ENCODE peak calls at places on chromosomes 3 and 15, in seven cellular contexts. One of them, this sample, is unnamed.

GRCh38 chr3:196246612-196247308 is 30.4 kb downstream of the SLC51A start:
- DNase-seq in AG10803: peak; percentile 87
- DNase-seq in fibroblast of pulmonary artery: peak; percentile 31
- DNase-seq in GM06990: no peak
- DNase-seq in colonic mucosa: no peak
- DNase-seq in foreskin fibroblast: peak; percentile 18
- DNase-seq in fibroblast of the aortic adventitia: peak; percentile 54
- DNase-seq in this sample: peak; percentile 62

GRCh38 chr3:59816312-59816711 is 766.5 kb upstream of the CFAP20DC start:
- DNase-seq in colonic mucosa: no peak
- DNase-seq in AG10803: no peak
- DNase-seq in foreskin fibroblast: no peak
- DNase-seq in fibroblast of pulmonary artery: no peak
- DNase-seq in GM06990: no peak
- DNase-seq in fibroblast of the aortic adventitia: no peak
- DNase-seq in this sample: no peak

GRCh38 chr15:98150084-98150483 is 189.6 kb downstream of the ARRDC4 start:
- DNase-seq in AG10803: no peak
- DNase-seq in fibroblast of pulmonary artery: no peak
- DNase-seq in GM06990: no peak
- DNase-seq in fibroblast of the aortic adventitia: no peak
- DNase-seq in foreskin fibroblast: no peak
- DNase-seq in colonic mucosa: no peak
- DNase-seq in this sample: no peak

GRCh38 chr3:86937306-86937791 is 53.6 kb downstream of the VGLL3 start:
- DNase-seq in AG10803: peak; percentile 99
- DNase-seq in colonic mucosa: no peak
- DNase-seq in GM06990: no peak
- DNase-seq in foreskin fibroblast: peak; percentile 94
- DNase-seq in fibroblast of pulmonary artery: peak; percentile 72
- DNase-seq in fibroblast of the aortic adventitia: peak; percentile 95
- DNase-seq in this sample: peak; percentile 90

GRCh38 chr15:74674161-74674560 is 21.7 kb downstream of the EDC3 start:
- DNase-seq in fibroblast of the aortic adventitia: no peak
- DNase-seq in fibroblast of pulmonary artery: no peak
- DNase-seq in colonic mucosa: no peak
- DNase-seq in AG10803: no peak
- DNase-seq in foreskin fibroblast: no peak
- DNase-seq in GM06990: no peak
- DNase-seq in this sample: no peak

GRCh38 chr15:44028349-44028748 is 166.7 kb downstream of the FRMD5 start:
- DNase-seq in colonic mucosa: no peak
- DNase-seq in AG10803: no peak
- DNase-seq in GM06990: no peak
- DNase-seq in fibroblast of pulmonary artery: peak; percentile 25
- DNase-seq in foreskin fibroblast: peak; percentile 33
- DNase-seq in fibroblast of the aortic adventitia: no peak
- DNase-seq in this sample: no peak

GRCh38 chr3:17076940-17077605 is 192.3 kb downstream of the PLCL2 start:
- DNase-seq in AG10803: no peak
- DNase-seq in foreskin fibroblast: no peak
- DNase-seq in fibroblast of the aortic adventitia: no peak
- DNase-seq in GM06990: no peak
- DNase-seq in fibroblast of pulmonary artery: no peak
- DNase-seq in colonic mucosa: no peak
- DNase-seq in this sample: no peak

GRCh38 chr3:62873672-62874397 is 1.4 kb downstream of the CADPS start:
- DNase-seq in fibroblast of pulmonary artery: no peak
- DNase-seq in GM06990: peak; percentile 12
- DNase-seq in fibroblast of the aortic adventitia: no peak
- DNase-seq in foreskin fibroblast: peak; percentile 57
- DNase-seq in colonic mucosa: peak; percentile 67
- DNase-seq in AG10803: peak; percentile 13
- DNase-seq in this sample: no peak

GRCh38 chr3:137148406-137148805 is 190.6 kb downstream of the IL20RB start:
- DNase-seq in GM06990: no peak
- DNase-seq in fibroblast of pulmonary artery: no peak
- DNase-seq in foreskin fibroblast: no peak
- DNase-seq in AG10803: no peak
- DNase-seq in fibroblast of the aortic adventitia: no peak
- DNase-seq in colonic mucosa: no peak
- DNase-seq in this sample: no peak

GRCh38 chr3:137148917-137149316 is 191.1 kb downstream of the IL20RB start:
- DNase-seq in AG10803: no peak
- DNase-seq in colonic mucosa: no peak
- DNase-seq in foreskin fibroblast: no peak
- DNase-seq in fibroblast of the aortic adventitia: no peak
- DNase-seq in fibroblast of pulmonary artery: no peak
- DNase-seq in GM06990: no peak
- DNase-seq in this sample: no peak

DNA sequence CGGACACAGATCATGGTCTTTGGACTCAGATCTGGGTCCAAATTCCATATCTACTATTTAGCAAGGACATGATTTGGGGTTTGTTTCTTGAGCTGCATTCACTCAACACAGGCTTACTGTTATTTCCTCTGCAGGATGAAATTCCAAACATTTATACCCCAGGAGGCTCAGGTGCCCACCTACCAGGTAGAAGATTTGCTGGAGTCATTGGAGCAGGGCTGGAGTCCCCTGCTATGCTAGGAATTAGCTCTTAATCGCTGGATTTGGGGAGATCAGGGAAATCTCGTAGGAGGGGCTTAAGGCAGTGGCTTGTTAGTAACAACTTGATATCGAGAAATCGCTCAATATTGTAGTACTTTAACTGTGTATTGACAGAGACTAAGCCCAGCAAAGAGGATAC is 193.0 kb downstream of the IL20RB start:
- DNase-seq in GM06990: no peak
- DNase-seq in AG10803: no peak
- DNase-seq in foreskin fibroblast: no peak
- DNase-seq in fibroblast of the aortic adventitia: no peak
- DNase-seq in fibroblast of pulmonary artery: no peak
- DNase-seq in colonic mucosa: no peak
- DNase-seq in this sample: no peak
- TF ChIP-seq CTCF in GM06990: no peak
- TF ChIP-seq CTCF in AG10803: no peak
- TF ChIP-seq CTCF in foreskin fibroblast: no peak
- TF ChIP-seq CTCF in fibroblast of the aortic adventitia: no peak
- TF ChIP-seq CTCF in fibroblast of pulmonary artery: no peak
- TF ChIP-seq CTCF in colonic mucosa: no peak
- TF ChIP-seq CTCF in this sample: no peak

GRCh38 chr3:45595364-45596154 is 1.0 kb downstream of the LIMD1 start:
- DNase-seq in fibroblast of pulmonary artery: no peak
- DNase-seq in AG10803: no peak
- DNase-seq in foreskin fibroblast: peak; percentile 49
- DNase-seq in colonic mucosa: peak; percentile 76
- DNase-seq in GM06990: peak; percentile 60
- DNase-seq in fibroblast of the aortic adventitia: peak; percentile 43
- DNase-seq in this sample: no peak
- H3K4me3 ChIP-seq in fibroblast of pulmonary artery: peak overlapping the region; percentile 35
- H3K4me3 ChIP-seq in AG10803: peak overlapping the region; percentile 74
- H3K4me3 ChIP-seq in foreskin fibroblast: peak overlapping the region; percentile 65
- H3K4me3 ChIP-seq in colonic mucosa: peak overlapping the region; percentile 78
- H3K4me3 ChIP-seq in GM06990: peak overlapping the region; percentile 88
- H3K4me3 ChIP-seq in fibroblast of the aortic adventitia: peak overlapping the region; percentile 74
- H3K4me3 ChIP-seq in this sample: peak overlapping the region; percentile 11

GRCh38 chr3:192916455-192917257 is 1.0 kb downstream of the MB21D2 start:
- DNase-seq in fibroblast of the aortic adventitia: peak; percentile 74
- DNase-seq in colonic mucosa: peak; percentile 73
- DNase-seq in fibroblast of pulmonary artery: peak; percentile 70
- DNase-seq in AG10803: peak; percentile 76
- DNase-seq in foreskin fibroblast: peak; percentile 85
- DNase-seq in GM06990: peak; percentile 81
- DNase-seq in this sample: peak; percentile 75
- TF ChIP-seq CTCF in fibroblast of the aortic adventitia: no peak
- TF ChIP-seq CTCF in colonic mucosa: no peak
- TF ChIP-seq CTCF in fibroblast of pulmonary artery: no peak
- TF ChIP-seq CTCF in AG10803: no peak
- TF ChIP-seq CTCF in foreskin fibroblast: no peak
- TF ChIP-seq CTCF in GM06990: peak; percentile 25
- TF ChIP-seq CTCF in this sample: no peak

DNA sequence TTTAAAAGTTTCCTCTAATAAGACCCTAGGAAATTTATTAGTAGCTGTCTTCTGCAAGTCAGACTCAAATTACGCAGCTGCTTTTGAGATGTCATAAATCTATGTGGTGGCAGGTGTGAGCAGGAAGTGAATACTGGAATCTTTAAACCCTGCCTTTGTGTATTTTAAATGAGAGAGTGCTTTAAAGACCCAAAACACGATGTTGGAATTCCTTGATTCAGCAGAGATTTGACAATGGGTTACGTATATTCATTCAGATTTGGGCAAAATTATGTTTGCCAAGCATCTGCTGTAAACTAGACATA is 160.1 kb downstream of the RBMS3 start:
- DNase-seq in fibroblast of the aortic adventitia: no peak
- DNase-seq in colonic mucosa: no peak
- DNase-seq in fibroblast of pulmonary artery: no peak
- DNase-seq in foreskin fibroblast: no peak
- DNase-seq in GM06990: no peak
- DNase-seq in AG10803: no peak
- DNase-seq in this sample: no peak
- H3K4me3 ChIP-seq in fibroblast of the aortic adventitia: no peak overlapping the region
- H3K4me3 ChIP-seq in colonic mucosa: no peak overlapping the region
- H3K4me3 ChIP-seq in fibroblast of pulmonary artery: no peak overlapping the region
- H3K4me3 ChIP-seq in foreskin fibroblast: no peak overlapping the region
- H3K4me3 ChIP-seq in GM06990: no peak overlapping the region
- H3K4me3 ChIP-seq in AG10803: no peak overlapping the region
- H3K4me3 ChIP-seq in this sample: no peak overlapping the region

GRCh38 chr3:27561591-27561990 is 77.4 kb upstream of the SLC4A7 start:
- DNase-seq in GM06990: no peak
- DNase-seq in foreskin fibroblast: no peak
- DNase-seq in colonic mucosa: no peak
- DNase-seq in AG10803: no peak
- DNase-seq in fibroblast of pulmonary artery: no peak
- DNase-seq in fibroblast of the aortic adventitia: no peak
- DNase-seq in this sample: no peak
- TF ChIP-seq CTCF in GM06990: no peak
- TF ChIP-seq CTCF in foreskin fibroblast: no peak
- TF ChIP-seq CTCF in colonic mucosa: no peak
- TF ChIP-seq CTCF in AG10803: no peak
- TF ChIP-seq CTCF in fibroblast of pulmonary artery: no peak
- TF ChIP-seq CTCF in fibroblast of the aortic adventitia: no peak
- TF ChIP-seq CTCF in this sample: no peak

GRCh38 chr3:13040381-13041074 is 32.7 kb downstream of the IQSEC1 start:
- DNase-seq in foreskin fibroblast: no peak
- DNase-seq in AG10803: no peak
- DNase-seq in colonic mucosa: no peak
- DNase-seq in GM06990: peak; percentile 64
- DNase-seq in fibroblast of the aortic adventitia: no peak
- DNase-seq in fibroblast of pulmonary artery: no peak
- DNase-seq in this sample: no peak

GRCh38 chr3:13042932-13043275 is 30.3 kb downstream of the IQSEC1 start:
- DNase-seq in colonic mucosa: no peak
- DNase-seq in fibroblast of pulmonary artery: no peak
- DNase-seq in foreskin fibroblast: no peak
- DNase-seq in GM06990: no peak
- DNase-seq in AG10803: no peak
- DNase-seq in fibroblast of the aortic adventitia: no peak
- DNase-seq in this sample: no peak

GRCh38 chr3:13043656-13044055 is 29.6 kb downstream of the IQSEC1 start:
- DNase-seq in GM06990: no peak
- DNase-seq in fibroblast of pulmonary artery: no peak
- DNase-seq in fibroblast of the aortic adventitia: no peak
- DNase-seq in AG10803: no peak
- DNase-seq in foreskin fibroblast: no peak
- DNase-seq in colonic mucosa: no peak
- DNase-seq in this sample: no peak

GRCh38 chr3:13041113-13041776 is 32.0 kb downstream of the IQSEC1 start:
- DNase-seq in fibroblast of the aortic adventitia: no peak
- DNase-seq in fibroblast of pulmonary artery: no peak
- DNase-seq in foreskin fibroblast: no peak
- DNase-seq in GM06990: no peak
- DNase-seq in colonic mucosa: no peak
- DNase-seq in AG10803: no peak
- DNase-seq in this sample: no peak

DNA sequence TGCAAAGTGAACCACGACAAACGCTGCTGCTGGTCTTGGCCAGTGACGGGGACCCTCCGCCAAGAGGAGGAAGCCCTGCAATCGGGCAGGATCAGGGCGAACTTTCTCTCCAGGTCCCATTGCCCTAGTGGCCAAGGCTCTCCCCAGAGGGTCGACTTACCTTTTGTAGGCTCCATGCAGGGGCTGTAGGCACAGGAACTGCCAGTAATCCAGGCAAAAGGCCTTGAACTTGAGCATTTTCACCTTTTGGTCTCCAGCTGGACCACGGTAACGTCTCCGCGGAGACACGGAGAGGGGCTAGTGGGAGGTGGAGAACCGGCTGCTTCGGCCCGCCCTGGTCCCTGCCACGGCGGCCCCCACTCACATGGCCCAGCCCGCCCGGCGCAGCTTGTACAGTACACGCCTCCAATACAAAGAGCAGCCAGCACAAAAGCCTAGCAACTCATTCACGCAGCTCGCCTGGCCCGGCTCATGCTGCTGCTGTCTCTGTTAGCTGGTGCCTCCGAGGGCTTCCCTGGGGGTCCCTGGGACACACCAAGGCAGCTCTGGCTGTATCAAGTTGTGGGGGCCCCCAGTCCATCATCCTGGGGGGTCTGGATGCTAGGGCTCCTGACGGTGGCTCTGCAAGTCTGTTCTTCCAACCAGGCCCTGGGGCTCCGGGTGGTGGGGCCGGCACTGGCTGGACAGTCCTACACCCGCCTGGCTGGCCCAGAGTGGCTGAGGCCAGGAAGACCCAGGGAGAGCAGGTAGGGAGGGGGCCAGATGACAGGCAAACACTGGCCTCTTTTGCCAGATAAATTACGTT is 30.9 kb downstream of the IQSEC1 start:
- DNase-seq in colonic mucosa: no peak
- DNase-seq in AG10803: no peak
- DNase-seq in GM06990: no peak
- DNase-seq in foreskin fibroblast: no peak
- DNase-seq in fibroblast of the aortic adventitia: no peak
- DNase-seq in fibroblast of pulmonary artery: no peak
- DNase-seq in this sample: no peak
- H3K4me3 ChIP-seq in colonic mucosa: no peak overlapping the region
- H3K4me3 ChIP-seq in AG10803: no peak overlapping the region
- H3K4me3 ChIP-seq in GM06990: no peak overlapping the region
- H3K4me3 ChIP-seq in foreskin fibroblast: no peak overlapping the region
- H3K4me3 ChIP-seq in fibroblast of the aortic adventitia: no peak overlapping the region
- H3K4me3 ChIP-seq in fibroblast of pulmonary artery: no peak overlapping the region
- H3K4me3 ChIP-seq in this sample: no peak overlapping the region

GRCh38 chr15:75785771-75786563 is 57.3 kb upstream of the UBE2Q2 start:
- DNase-seq in GM06990: no peak
- DNase-seq in foreskin fibroblast: peak; percentile 15
- DNase-seq in colonic mucosa: peak; percentile 9
- DNase-seq in fibroblast of the aortic adventitia: no peak
- DNase-seq in AG10803: no peak
- DNase-seq in fibroblast of pulmonary artery: peak; percentile 12
- DNase-seq in this sample: peak; percentile 23
- TF ChIP-seq CTCF in GM06990: no peak
- TF ChIP-seq CTCF in foreskin fibroblast: no peak
- TF ChIP-seq CTCF in colonic mucosa: no peak
- TF ChIP-seq CTCF in fibroblast of the aortic adventitia: no peak
- TF ChIP-seq CTCF in AG10803: no peak
- TF ChIP-seq CTCF in fibroblast of pulmonary artery: peak; percentile 18
- TF ChIP-seq CTCF in this sample: peak; percentile 54

This sample was measured in choroid plexus epithelial cell.